ENCODE peak calls at places on chromosomes 11 and 22, in ten cellular contexts. One of them, this sample, is unnamed.

GRCh38 chr22:44071760-44072159 is 47.7 kb downstream of the PARVB start:
- DNase-seq in Calu3: no peak
- DNase-seq in suprapubic skin: no peak
- DNase-seq in neural crest cell: no peak
- DNase-seq in coronary artery: no peak
- DNase-seq in choroid plexus epithelial cell: no peak
- DNase-seq in brain microvascular endothelial cell: no peak
- DNase-seq in lower leg skin: no peak
- DNase-seq in astrocyte of the spinal cord: no peak
- DNase-seq in RWPE1: no peak
- DNase-seq in this sample: no peak

GRCh38 chr11:23723861-23724260 is 773.0 kb upstream of the LUZP2 start:
- DNase-seq in RWPE1: peak; percentile 7
- DNase-seq in suprapubic skin: no peak
- DNase-seq in coronary artery: no peak
- DNase-seq in neural crest cell: no peak
- DNase-seq in astrocyte of the spinal cord: no peak
- DNase-seq in choroid plexus epithelial cell: no peak
- DNase-seq in brain microvascular endothelial cell: no peak
- DNase-seq in lower leg skin: no peak
- DNase-seq in Calu3: no peak
- DNase-seq in this sample: no peak

GRCh38 chr11:55172734-55173415 is 89.1 kb upstream of the TRIM48 start:
- DNase-seq in Calu3: no peak
- DNase-seq in brain microvascular endothelial cell: no peak
- DNase-seq in suprapubic skin: peak; percentile 40
- DNase-seq in choroid plexus epithelial cell: no peak
- DNase-seq in lower leg skin: peak; percentile 53
- DNase-seq in neural crest cell: no peak
- DNase-seq in astrocyte of the spinal cord: no peak
- DNase-seq in coronary artery: peak; percentile 36
- DNase-seq in RWPE1: no peak
- DNase-seq in this sample: no peak

GRCh38 chr11:104089481-104089880 is 53.0 kb downstream of the DDI1 start:
- DNase-seq in brain microvascular endothelial cell: no peak
- DNase-seq in coronary artery: no peak
- DNase-seq in lower leg skin: no peak
- DNase-seq in astrocyte of the spinal cord: no peak
- DNase-seq in RWPE1: no peak
- DNase-seq in choroid plexus epithelial cell: no peak
- DNase-seq in neural crest cell: no peak
- DNase-seq in Calu3: no peak
- DNase-seq in suprapubic skin: no peak
- DNase-seq in this sample: no peak

GRCh38 chr11:117433717-117434116 is 106.1 kb downstream of the CEP164 start:
- DNase-seq in astrocyte of the spinal cord: no peak
- DNase-seq in coronary artery: no peak
- DNase-seq in Calu3: no peak
- DNase-seq in neural crest cell: no peak
- DNase-seq in choroid plexus epithelial cell: no peak
- DNase-seq in lower leg skin: no peak
- DNase-seq in suprapubic skin: no peak
- DNase-seq in brain microvascular endothelial cell: no peak
- DNase-seq in RWPE1: no peak
- DNase-seq in this sample: no peak

GRCh38 chr11:77672276-77672675 is 34.7 kb upstream of the CLNS1A start:
- DNase-seq in suprapubic skin: no peak
- DNase-seq in choroid plexus epithelial cell: peak; percentile 97
- DNase-seq in astrocyte of the spinal cord: peak; percentile 92
- DNase-seq in brain microvascular endothelial cell: peak; percentile 82
- DNase-seq in RWPE1: no peak
- DNase-seq in lower leg skin: no peak
- DNase-seq in coronary artery: no peak
- DNase-seq in neural crest cell: no peak
- DNase-seq in Calu3: no peak
- DNase-seq in this sample: no peak

GRCh38 chr22:40329021-40329456 is 17.3 kb upstream of the ADSL start:
- DNase-seq in lower leg skin: no peak
- DNase-seq in suprapubic skin: no peak
- DNase-seq in coronary artery: no peak
- DNase-seq in astrocyte of the spinal cord: no peak
- DNase-seq in brain microvascular endothelial cell: no peak
- DNase-seq in Calu3: no peak
- DNase-seq in neural crest cell: no peak
- DNase-seq in choroid plexus epithelial cell: no peak
- DNase-seq in RWPE1: no peak
- DNase-seq in this sample: no peak

GRCh38 chr22:32957093-32957835 is 100.9 kb downstream of the SYN3 start:
- DNase-seq in astrocyte of the spinal cord: no peak
- DNase-seq in lower leg skin: no peak
- DNase-seq in coronary artery: no peak
- DNase-seq in neural crest cell: no peak
- DNase-seq in suprapubic skin: no peak
- DNase-seq in RWPE1: no peak
- DNase-seq in brain microvascular endothelial cell: no peak
- DNase-seq in choroid plexus epithelial cell: no peak
- DNase-seq in Calu3: no peak
- DNase-seq in this sample: no peak

GRCh38 chr22:29938285-29938693 is 55.3 kb downstream of the MTMR3 start:
- DNase-seq in coronary artery: no peak
- DNase-seq in brain microvascular endothelial cell: no peak
- DNase-seq in Calu3: no peak
- DNase-seq in astrocyte of the spinal cord: no peak
- DNase-seq in choroid plexus epithelial cell: peak; percentile 27
- DNase-seq in suprapubic skin: no peak
- DNase-seq in RWPE1: no peak
- DNase-seq in neural crest cell: no peak
- DNase-seq in lower leg skin: no peak
- DNase-seq in this sample: no peak

GRCh38 chr11:62489204-62489603 is 57.4 kb downstream of the AHNAK start:
- DNase-seq in astrocyte of the spinal cord: no peak
- DNase-seq in suprapubic skin: no peak
- DNase-seq in neural crest cell: no peak
- DNase-seq in brain microvascular endothelial cell: no peak
- DNase-seq in coronary artery: no peak
- DNase-seq in Calu3: no peak
- DNase-seq in RWPE1: no peak
- DNase-seq in lower leg skin: no peak
- DNase-seq in choroid plexus epithelial cell: no peak
- DNase-seq in this sample: no peak

GRCh38 chr22:37400719-37401118 is 26.6 kb downstream of the ELFN2 start:
- DNase-seq in astrocyte of the spinal cord: no peak
- DNase-seq in suprapubic skin: no peak
- DNase-seq in RWPE1: no peak
- DNase-seq in Calu3: no peak
- DNase-seq in lower leg skin: no peak
- DNase-seq in coronary artery: no peak
- DNase-seq in neural crest cell: no peak
- DNase-seq in brain microvascular endothelial cell: no peak
- DNase-seq in choroid plexus epithelial cell: no peak
- DNase-seq in this sample: no peak

GRCh38 chr11:125263268-125263790 is 98.8 kb downstream of the PKNOX2 start:
- DNase-seq in lower leg skin: no peak
- DNase-seq in astrocyte of the spinal cord: peak; percentile 100
- DNase-seq in brain microvascular endothelial cell: peak; percentile 100
- DNase-seq in choroid plexus epithelial cell: peak; percentile 100
- DNase-seq in neural crest cell: peak; percentile 73
- DNase-seq in coronary artery: peak; percentile 87
- DNase-seq in RWPE1: no peak
- DNase-seq in Calu3: no peak
- DNase-seq in suprapubic skin: no peak
- DNase-seq in this sample: peak; percentile 67

GRCh38 chr11:19101803-19102520 is 15.0 kb upstream of the ZDHHC13 start:
- DNase-seq in suprapubic skin: no peak
- DNase-seq in astrocyte of the spinal cord: no peak
- DNase-seq in RWPE1: peak; percentile 64
- DNase-seq in brain microvascular endothelial cell: no peak
- DNase-seq in neural crest cell: no peak
- DNase-seq in choroid plexus epithelial cell: no peak
- DNase-seq in coronary artery: no peak
- DNase-seq in Calu3: no peak
- DNase-seq in lower leg skin: no peak
- DNase-seq in this sample: no peak

GRCh38 chr11:133064152-133064877 is 468.0 kb downstream of the OPCML start:
- DNase-seq in choroid plexus epithelial cell: peak; percentile 61
- DNase-seq in RWPE1: no peak
- DNase-seq in astrocyte of the spinal cord: peak; percentile 72
- DNase-seq in coronary artery: peak; percentile 75
- DNase-seq in Calu3: no peak
- DNase-seq in suprapubic skin: peak; percentile 85
- DNase-seq in lower leg skin: peak; percentile 92
- DNase-seq in brain microvascular endothelial cell: peak; percentile 68
- DNase-seq in neural crest cell: peak; percentile 83
- DNase-seq in this sample: peak; percentile 80

GRCh38 chr11:67282876-67283371 is 6.2 kb upstream of the ANKRD13D start:
- DNase-seq in Calu3: no peak
- DNase-seq in coronary artery: no peak
- DNase-seq in choroid plexus epithelial cell: no peak
- DNase-seq in RWPE1: no peak
- DNase-seq in lower leg skin: no peak
- DNase-seq in neural crest cell: no peak
- DNase-seq in brain microvascular endothelial cell: no peak
- DNase-seq in astrocyte of the spinal cord: no peak
- DNase-seq in suprapubic skin: no peak
- DNase-seq in this sample: no peak

DNA sequence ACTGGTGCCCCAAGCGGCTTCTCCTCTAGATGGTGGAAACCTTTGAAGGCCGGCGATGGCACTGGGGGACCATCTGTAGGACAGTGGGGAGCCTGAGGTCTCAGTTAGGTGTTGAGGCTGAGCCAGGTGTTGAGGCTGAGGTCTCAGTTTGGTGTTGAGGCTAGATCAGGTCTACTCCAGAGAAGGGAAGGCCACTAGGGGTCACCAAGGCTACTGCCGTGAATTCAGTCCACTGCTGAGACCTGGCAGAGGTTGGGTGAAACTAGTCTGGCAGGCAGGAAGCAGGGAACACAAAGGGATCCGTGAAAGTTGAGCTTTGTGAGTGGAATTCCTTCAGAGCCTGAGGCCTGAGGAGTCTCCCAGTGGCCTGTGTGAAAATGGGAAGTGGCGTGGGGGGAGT is 123.8 kb upstream of the FGF3 start:
- DNase-seq in brain microvascular endothelial cell: no peak
- DNase-seq in suprapubic skin: no peak
- DNase-seq in choroid plexus epithelial cell: no peak
- DNase-seq in astrocyte of the spinal cord: no peak
- DNase-seq in RWPE1: no peak
- DNase-seq in Calu3: peak; percentile 63
- DNase-seq in neural crest cell: no peak
- DNase-seq in coronary artery: no peak
- DNase-seq in lower leg skin: no peak
- DNase-seq in this sample: no peak
- TF ChIP-seq CTCF in brain microvascular endothelial cell: peak; percentile 27
- TF ChIP-seq CTCF in suprapubic skin: no peak
- TF ChIP-seq CTCF in choroid plexus epithelial cell: peak; percentile 5
- TF ChIP-seq CTCF in astrocyte of the spinal cord: peak; percentile 21
- TF ChIP-seq CTCF in RWPE1: no peak
- TF ChIP-seq CTCF in Calu3: peak; percentile 27
- TF ChIP-seq CTCF in neural crest cell: no peak
- TF ChIP-seq CTCF in coronary artery: no peak
- TF ChIP-seq CTCF in lower leg skin: no peak
- TF ChIP-seq CTCF in this sample: no peak

GRCh38 chr11:60710482-60710881 is 11.1 kb downstream of the MS4A8 start:
- DNase-seq in choroid plexus epithelial cell: peak; percentile 3
- DNase-seq in astrocyte of the spinal cord: no peak
- DNase-seq in lower leg skin: no peak
- DNase-seq in suprapubic skin: no peak
- DNase-seq in coronary artery: no peak
- DNase-seq in neural crest cell: no peak
- DNase-seq in Calu3: no peak
- DNase-seq in RWPE1: no peak
- DNase-seq in brain microvascular endothelial cell: peak; percentile 5
- DNase-seq in this sample: no peak
- TF ChIP-seq CTCF in choroid plexus epithelial cell: peak; percentile 26
- TF ChIP-seq CTCF in astrocyte of the spinal cord: no peak
- TF ChIP-seq CTCF in lower leg skin: no peak
- TF ChIP-seq CTCF in suprapubic skin: no peak
- TF ChIP-seq CTCF in coronary artery: no peak
- TF ChIP-seq CTCF in neural crest cell: peak; percentile 29
- TF ChIP-seq CTCF in Calu3: no peak
- TF ChIP-seq CTCF in RWPE1: no peak
- TF ChIP-seq CTCF in brain microvascular endothelial cell: peak; percentile 26
- TF ChIP-seq CTCF in this sample: no peak

GRCh38 chr11:27211370-27212127 is 151.5 kb downstream of the CCDC34 start:
- DNase-seq in neural crest cell: peak; percentile 18
- DNase-seq in RWPE1: no peak
- DNase-seq in coronary artery: no peak
- DNase-seq in brain microvascular endothelial cell: no peak
- DNase-seq in suprapubic skin: no peak
- DNase-seq in choroid plexus epithelial cell: no peak
- DNase-seq in astrocyte of the spinal cord: no peak
- DNase-seq in lower leg skin: no peak
- DNase-seq in Calu3: no peak
- DNase-seq in this sample: no peak
- TF ChIP-seq CTCF in neural crest cell: peak; percentile 61
- TF ChIP-seq CTCF in RWPE1: no peak
- TF ChIP-seq CTCF in coronary artery: no peak
- TF ChIP-seq CTCF in brain microvascular endothelial cell: peak; percentile 63
- TF ChIP-seq CTCF in suprapubic skin: no peak
- TF ChIP-seq CTCF in choroid plexus epithelial cell: peak; percentile 54
- TF ChIP-seq CTCF in astrocyte of the spinal cord: peak; percentile 49
- TF ChIP-seq CTCF in lower leg skin: no peak
- TF ChIP-seq CTCF in Calu3: no peak
- TF ChIP-seq CTCF in this sample: peak; percentile 46

GRCh38 chr22:19912236-19912999 is 29.2 kb upstream of the COMT start:
- DNase-seq in choroid plexus epithelial cell: peak; percentile 8
- DNase-seq in lower leg skin: no peak
- DNase-seq in suprapubic skin: no peak
- DNase-seq in astrocyte of the spinal cord: no peak
- DNase-seq in Calu3: no peak
- DNase-seq in neural crest cell: no peak
- DNase-seq in coronary artery: no peak
- DNase-seq in RWPE1: no peak
- DNase-seq in brain microvascular endothelial cell: no peak
- DNase-seq in this sample: no peak

GRCh38 chr22:19909350-19910179 is 32.0 kb upstream of the COMT start:
- DNase-seq in astrocyte of the spinal cord: peak; percentile 67
- DNase-seq in coronary artery: peak; percentile 82
- DNase-seq in choroid plexus epithelial cell: peak; percentile 86
- DNase-seq in lower leg skin: peak; percentile 97
- DNase-seq in Calu3: peak; percentile 84
- DNase-seq in RWPE1: peak; percentile 72
- DNase-seq in suprapubic skin: peak; percentile 92
- DNase-seq in brain microvascular endothelial cell: peak; percentile 76
- DNase-seq in neural crest cell: peak; percentile 86
- DNase-seq in this sample: peak; percentile 89

GRCh38 chr22:19913337-19913936 is 28.1 kb upstream of the COMT start:
- DNase-seq in coronary artery: no peak
- DNase-seq in brain microvascular endothelial cell: no peak
- DNase-seq in astrocyte of the spinal cord: no peak
- DNase-seq in lower leg skin: no peak
- DNase-seq in neural crest cell: no peak
- DNase-seq in suprapubic skin: no peak
- DNase-seq in RWPE1: no peak
- DNase-seq in choroid plexus epithelial cell: no peak
- DNase-seq in Calu3: no peak
- DNase-seq in this sample: no peak

GRCh38 chr22:19911540-19912235 is 29.9 kb upstream of the COMT start:
- DNase-seq in coronary artery: peak; percentile 72
- DNase-seq in brain microvascular endothelial cell: no peak
- DNase-seq in lower leg skin: no peak
- DNase-seq in suprapubic skin: no peak
- DNase-seq in Calu3: no peak
- DNase-seq in choroid plexus epithelial cell: no peak
- DNase-seq in neural crest cell: no peak
- DNase-seq in RWPE1: no peak
- DNase-seq in astrocyte of the spinal cord: no peak
- DNase-seq in this sample: no peak

GRCh38 chr22:19910180-19910744 is 31.3 kb upstream of the COMT start:
- DNase-seq in lower leg skin: no peak
- DNase-seq in coronary artery: no peak
- DNase-seq in suprapubic skin: no peak
- DNase-seq in Calu3: no peak
- DNase-seq in choroid plexus epithelial cell: no peak
- DNase-seq in RWPE1: no peak
- DNase-seq in brain microvascular endothelial cell: no peak
- DNase-seq in neural crest cell: no peak
- DNase-seq in astrocyte of the spinal cord: no peak
- DNase-seq in this sample: no peak
- TF ChIP-seq CTCF in lower leg skin: no peak
- TF ChIP-seq CTCF in coronary artery: no peak
- TF ChIP-seq CTCF in suprapubic skin: no peak
- TF ChIP-seq CTCF in Calu3: peak; percentile 4
- TF ChIP-seq CTCF in choroid plexus epithelial cell: no peak
- TF ChIP-seq CTCF in RWPE1: peak; percentile 61
- TF ChIP-seq CTCF in brain microvascular endothelial cell: no peak
- TF ChIP-seq CTCF in neural crest cell: no peak
- TF ChIP-seq CTCF in astrocyte of the spinal cord: no peak
- TF ChIP-seq CTCF in this sample: peak; percentile 4